ENCODE peak calls at places on chromosomes 13 and 19, in six cellular contexts. A is astrocyte; X is neural crest cell; Q is stimulated activated CD8-positive, alpha-beta memory T cell treated with anti-CD3 and anti-CD28 coated beads, Interleukin-15, amount 100 ng/mL, for 4 hours; L is NCI-H1436; K is spleen. R is an unnamed sample.

GRCh38 chr13:43529796-43530195 is 257.0 kb downstream of the ENOX1 start:
- DNase-seq in A (no peak), X (no peak), Q (no peak), L (no peak), K (no peak), R (no peak)

GRCh38 chr13:102400619-102401125 is 1.2 kb downstream of the FGF14 start:
- DNase-seq in A (no peak), X (no peak), Q (no peak), L (no peak), K (peak), R (no peak)

GRCh38 chr13:67343777-67344176 is 113.6 kb upstream of the PCDH9 start:
- DNase-seq in A (no peak), X (no peak), Q (no peak), L (no peak), K (no peak), R (no peak)

GRCh38 chr19:48618278-48618915 is 581 bp downstream of the RPL18 start:
- DNase-seq in A (no peak), X (no peak), Q (no peak), L (no peak), K (peak), R (no peak)

GRCh38 chr19:52991484-52991883 is 22.2 kb upstream of the ERVV-1 start:
- DNase-seq in A (peak), X (no peak), Q (no peak), L (no peak), K (no peak), R (no peak)

GRCh38 chr19:5624154-5624663 is 1.3 kb downstream of the SAFB start:
- DNase-seq in A (peak), X (no peak), Q (no peak), L (no peak), K (peak), R (no peak)

GRCh38 chr19:37763488-37763887 is 15.9 kb downstream of the ZNF573 start:
- DNase-seq in A (no peak), X (no peak), Q (no peak), L (no peak), K (no peak), R (no peak)

GRCh38 chr19:19336597-19336996 is 16.0 kb downstream of the MAU2 start:
- DNase-seq in A (no peak), X (no peak), Q (no peak), L (no peak), K (no peak), R (no peak)

GRCh38 chr13:21402586-21403307 is 56.4 kb downstream of the ZDHHC20 start:
- DNase-seq in A (peak), X (no peak), Q (no peak), L (no peak), K (no peak), R (no peak)

GRCh38 chr19:6564393-6564792 is 26.6 kb downstream of the CD70 start:
- DNase-seq in A (no peak), X (no peak), Q (no peak), L (no peak), K (no peak), R (no peak)

GRCh38 chr19:27776020-27776419 is 1436.9 kb downstream of the UQCRFS1 start:
- DNase-seq in A (no peak), X (no peak), Q (no peak), L (no peak), K (no peak), R (no peak)

GRCh38 chr19:47040869-47041268 is 7.6 kb downstream of the TMEM160 start:
- DNase-seq in A (no peak), X (no peak), Q (no peak), L (no peak), K (no peak), R (no peak)

GRCh38 chr13:87124785-87125074 is 546.4 kb upstream of the SLITRK5 start:
- DNase-seq in A (no peak), X (no peak), Q (no peak), L (no peak), K (no peak), R (no peak)

GRCh38 chr19:2607712-2608601 is 94.5 kb downstream of the GNG7 start:
- DNase-seq in A (no peak), X (no peak), Q (peak), L (no peak), K (peak), R (no peak)

GRCh38 chr13:24165746-24166145 is 5.2 kb downstream of the SPATA13 start:
- DNase-seq in A (peak), X (no peak), Q (no peak), L (no peak), K (no peak), R (no peak)

GRCh38 chr13:72397265-72397664 is 330.2 kb downstream of the MZT1 start:
- DNase-seq in A (no peak), X (no peak), Q (no peak), L (no peak), K (no peak), R (no peak)

GRCh38 chr19:344625-345319 is at the start of gene MIER2:
- DNase-seq in A (peak), X (peak), Q (peak), L (peak), K (peak), R (no peak)

GRCh38 chr13:113758651-113759524 is at the start of gene TMEM255B:
- DNase-seq in A (peak), X (peak), Q (peak), L (peak), K (peak), R (peak)

GRCh38 chr13:23618341-23618740 is 48.1 kb downstream of the TNFRSF19 start:
- DNase-seq in A (peak), X (no peak), Q (no peak), L (no peak), K (no peak), R (no peak)

GRCh38 chr13:96650301-96650886 is 343.9 kb downstream of the OXGR1 start:
- DNase-seq in A (peak), X (no peak), Q (no peak), L (no peak), K (no peak), R (no peak)

GRCh38 chr19:53432088-53432661 is 391 bp downstream of the ZNF761 start:
- DNase-seq in A (no peak), X (peak), Q (no peak), L (no peak), K (peak), R (no peak)

GRCh38 chr19:12289790-12290065 is 5.0 kb downstream of the ZNF44 start:
- DNase-seq in A (no peak), X (no peak), Q (no peak), L (no peak), K (no peak), R (no peak)

GRCh38 chr19:44725251-44725650 is 23.3 kb upstream of the BCL3 start:
- DNase-seq in A (no peak), X (no peak), Q (no peak), L (no peak), K (peak), R (no peak)

GRCh38 chr19:10552596-10553053 is 8.9 kb downstream of the ATG4D start:
- DNase-seq in A (no peak), X (no peak), Q (no peak), L (peak), K (no peak), R (no peak)

GRCh38 chr13:41590122-41590521 is 132.8 kb downstream of the RGCC start:
- DNase-seq in A (no peak), X (no peak), Q (no peak), L (no peak), K (no peak), R (no peak)

GRCh38 chr19:41351339-41352245 is 2.1 kb downstream of the TGFB1 start:
- DNase-seq in A (peak), X (no peak), Q (peak), L (no peak), K (peak), R (peak)

GRCh38 chr19:39155741-39156140 is 30.2 kb downstream of the PAK4 start:
- DNase-seq in A (no peak), X (no peak), Q (no peak), L (no peak), K (no peak), R (no peak)

GRCh38 chr19:17244618-17245534 is 843 bp downstream of the NR2F6 start:
- DNase-seq in A (no peak), X (no peak), Q (no peak), L (no peak), K (peak), R (no peak)

GRCh38 chr19:18514800-18515682 is 6.8 kb downstream of the ELL start:
- DNase-seq in A (no peak), X (no peak), Q (no peak), L (no peak), K (peak), R (no peak)

GRCh38 chr13:49693191-49693733 is 2.0 kb upstream of the EBPL start:
- DNase-seq in A (no peak), X (no peak), Q (no peak), L (no peak), K (no peak), R (no peak)

GRCh38 chr19:58053480-58054156 is 5.5 kb upstream of the ZNF135 start:
- DNase-seq in A (no peak), X (no peak), Q (no peak), L (no peak), K (no peak), R (no peak)

GRCh38 chr13:21997726-21998125 is 326.9 kb downstream of the FGF9 start:
- DNase-seq in A (no peak), X (no peak), Q (no peak), L (no peak), K (no peak), R (no peak)

GRCh38 chr19:10815007-10815531 is 20.9 kb downstream of the TMED1 start:
- DNase-seq in A (no peak), X (no peak), Q (no peak), L (no peak), K (no peak), R (no peak)

GRCh38 chr19:17113127-17113785 is 37.7 kb downstream of the MYO9B start:
- DNase-seq in A (no peak), X (no peak), Q (no peak), L (no peak), K (no peak), R (no peak)

GRCh38 chr13:49877629-49878218 is 58.4 kb downstream of the SPRYD7 start:
- DNase-seq in A (no peak), X (no peak), Q (no peak), L (no peak), K (no peak), R (no peak)

GRCh38 chr19:7663711-7664110 is 5.1 kb upstream of the RETN start:
- DNase-seq in A (no peak), X (no peak), Q (no peak), L (no peak), K (no peak), R (no peak)

GRCh38 chr13:93726173-93727019 is 499.8 kb downstream of the GPC6 start:
- DNase-seq in A (no peak), X (no peak), Q (no peak), L (no peak), K (no peak), R (no peak)

GRCh38 chr13:87122551-87122950 is 548.6 kb upstream of the SLITRK5 start:
- DNase-seq in A (peak), X (no peak), Q (no peak), L (no peak), K (no peak), R (no peak)

R was measured in esophagus squamous epithelium.